ENCODE peak calls at places on chromosomes 1 and 21, in nine cellular contexts. One of them, this sample, is unnamed. For H3K4me1, the result is how much of the 10 kb centered on the place peaks cover.

GRCh38 chr1:234926574-234927311 is 201.9 kb downstream of the TOMM20 start:
- DNase-seq in HepG2: no peak
- DNase-seq in K562: no peak
- DNase-seq in H1: no peak
- DNase-seq in GM12878: peak
- DNase-seq in tibial nerve: no peak
- DNase-seq in sigmoid colon: no peak
- DNase-seq in SK-N-SH: no peak
- DNase-seq in suprapubic skin: peak
- DNase-seq in this sample: no peak

GRCh38 chr1:240310226-240310925 is 218.7 kb downstream of the FMN2 start:
- DNase-seq in H1: no peak
- DNase-seq in HepG2: no peak
- DNase-seq in SK-N-SH: no peak
- DNase-seq in sigmoid colon: no peak
- DNase-seq in tibial nerve: no peak
- DNase-seq in GM12878: no peak
- DNase-seq in K562: no peak
- DNase-seq in suprapubic skin: no peak
- DNase-seq in this sample: no peak

GRCh38 chr1:6464514-6464836 is 1.5 kb downstream of the TNFRSF25 start:
- DNase-seq in tibial nerve: no peak
- DNase-seq in GM12878: no peak
- DNase-seq in sigmoid colon: no peak
- DNase-seq in SK-N-SH: no peak
- DNase-seq in suprapubic skin: no peak
- DNase-seq in H1: no peak
- DNase-seq in HepG2: peak
- DNase-seq in K562: no peak
- DNase-seq in this sample: no peak

GRCh38 chr1:230235876-230236275 is 168.8 kb downstream of the GALNT2 start:
- DNase-seq in K562: no peak
- DNase-seq in GM12878: no peak
- DNase-seq in sigmoid colon: no peak
- DNase-seq in suprapubic skin: no peak
- DNase-seq in H1: no peak
- DNase-seq in HepG2: no peak
- DNase-seq in tibial nerve: no peak
- DNase-seq in SK-N-SH: no peak
- DNase-seq in this sample: no peak

GRCh38 chr1:193434319-193434718 is 247.9 kb upstream of the B3GALT2 start:
- DNase-seq in tibial nerve: no peak
- DNase-seq in SK-N-SH: no peak
- DNase-seq in K562: no peak
- DNase-seq in H1: no peak
- DNase-seq in sigmoid colon: no peak
- DNase-seq in suprapubic skin: no peak
- DNase-seq in GM12878: no peak
- DNase-seq in HepG2: no peak
- DNase-seq in this sample: no peak

GRCh38 chr1:78045850-78046778 is at the start of gene GIPC2:
- DNase-seq in SK-N-SH: peak
- DNase-seq in GM12878: no peak
- DNase-seq in H1: peak
- DNase-seq in sigmoid colon: no peak
- DNase-seq in suprapubic skin: no peak
- DNase-seq in HepG2: peak
- DNase-seq in K562: no peak
- DNase-seq in tibial nerve: no peak
- DNase-seq in this sample: peak

GRCh38 chr1:168373869-168374268 is 93.2 kb downstream of the TBX19 start:
- DNase-seq in HepG2: no peak
- DNase-seq in GM12878: no peak
- DNase-seq in suprapubic skin: no peak
- DNase-seq in tibial nerve: no peak
- DNase-seq in K562: peak
- DNase-seq in H1: no peak
- DNase-seq in sigmoid colon: no peak
- DNase-seq in SK-N-SH: no peak
- DNase-seq in this sample: no peak

GRCh38 chr1:64246294-64246917 is 43.0 kb downstream of the UBE2U start:
- DNase-seq in sigmoid colon: no peak
- DNase-seq in HepG2: peak
- DNase-seq in tibial nerve: no peak
- DNase-seq in K562: peak
- DNase-seq in GM12878: no peak
- DNase-seq in H1: no peak
- DNase-seq in SK-N-SH: peak
- DNase-seq in suprapubic skin: no peak
- DNase-seq in this sample: no peak

GRCh38 chr21:36749935-36750578 is 51.1 kb downstream of the SIM2 start:
- DNase-seq in H1: peak
- DNase-seq in SK-N-SH: no peak
- DNase-seq in K562: no peak
- DNase-seq in sigmoid colon: no peak
- DNase-seq in HepG2: no peak
- DNase-seq in tibial nerve: no peak
- DNase-seq in GM12878: no peak
- DNase-seq in suprapubic skin: no peak
- DNase-seq in this sample: no peak

GRCh38 chr1:226424228-226425003 is 16.5 kb upstream of the PARP1 start:
- DNase-seq in H1: no peak
- DNase-seq in HepG2: no peak
- DNase-seq in sigmoid colon: no peak
- DNase-seq in K562: peak
- DNase-seq in tibial nerve: no peak
- DNase-seq in GM12878: no peak
- DNase-seq in suprapubic skin: no peak
- DNase-seq in SK-N-SH: peak
- DNase-seq in this sample: no peak

GRCh38 chr1:209746469-209747269 is 9.2 kb upstream of the TRAF3IP3 start:
- DNase-seq in SK-N-SH: no peak
- DNase-seq in K562: no peak
- DNase-seq in HepG2: no peak
- DNase-seq in H1: no peak
- DNase-seq in tibial nerve: no peak
- DNase-seq in suprapubic skin: no peak
- DNase-seq in sigmoid colon: no peak
- DNase-seq in GM12878: no peak
- DNase-seq in this sample: no peak

GRCh38 chr1:157585984-157586383 is 11.9 kb downstream of the FCRL4 start:
- DNase-seq in H1: no peak
- DNase-seq in GM12878: no peak
- DNase-seq in HepG2: no peak
- DNase-seq in K562: no peak
- DNase-seq in suprapubic skin: no peak
- DNase-seq in SK-N-SH: no peak
- DNase-seq in sigmoid colon: no peak
- DNase-seq in tibial nerve: no peak
- DNase-seq in this sample: no peak

GRCh38 chr1:154431586-154432373 is 26.6 kb downstream of the IL6R start:
- DNase-seq in HepG2: no peak
- DNase-seq in tibial nerve: no peak
- DNase-seq in H1: no peak
- DNase-seq in SK-N-SH: no peak
- DNase-seq in sigmoid colon: peak
- DNase-seq in suprapubic skin: no peak
- DNase-seq in K562: no peak
- DNase-seq in GM12878: no peak
- DNase-seq in this sample: no peak

GRCh38 chr1:32180186-32181060 is 948 bp downstream of the TXLNA start:
- DNase-seq in SK-N-SH: peak
- DNase-seq in H1: peak
- DNase-seq in GM12878: no peak
- DNase-seq in sigmoid colon: peak
- DNase-seq in suprapubic skin: peak
- DNase-seq in K562: peak
- DNase-seq in tibial nerve: peak
- DNase-seq in HepG2: peak
- DNase-seq in this sample: peak

GRCh38 chr21:34372321-34372720 is 3.0 kb upstream of the SMIM11 start:
- DNase-seq in HepG2: peak
- DNase-seq in suprapubic skin: no peak
- DNase-seq in sigmoid colon: no peak
- DNase-seq in H1: peak
- DNase-seq in tibial nerve: no peak
- DNase-seq in GM12878: no peak
- DNase-seq in SK-N-SH: no peak
- DNase-seq in K562: no peak
- DNase-seq in this sample: no peak

GRCh38 chr1:171610385-171610784 is 11.7 kb upstream of the MYOCOS start:
- DNase-seq in K562: no peak
- DNase-seq in SK-N-SH: no peak
- DNase-seq in GM12878: no peak
- DNase-seq in tibial nerve: no peak
- DNase-seq in HepG2: no peak
- DNase-seq in sigmoid colon: no peak
- DNase-seq in suprapubic skin: no peak
- DNase-seq in H1: no peak
- DNase-seq in this sample: no peak

GRCh38 chr21:18155508-18156193 is 89.0 kb upstream of the CHODL start:
- DNase-seq in H1: no peak
- DNase-seq in HepG2: no peak
- DNase-seq in GM12878: no peak
- DNase-seq in SK-N-SH: no peak
- DNase-seq in K562: no peak
- DNase-seq in sigmoid colon: no peak
- DNase-seq in tibial nerve: no peak
- DNase-seq in suprapubic skin: no peak
- DNase-seq in this sample: no peak

DNA sequence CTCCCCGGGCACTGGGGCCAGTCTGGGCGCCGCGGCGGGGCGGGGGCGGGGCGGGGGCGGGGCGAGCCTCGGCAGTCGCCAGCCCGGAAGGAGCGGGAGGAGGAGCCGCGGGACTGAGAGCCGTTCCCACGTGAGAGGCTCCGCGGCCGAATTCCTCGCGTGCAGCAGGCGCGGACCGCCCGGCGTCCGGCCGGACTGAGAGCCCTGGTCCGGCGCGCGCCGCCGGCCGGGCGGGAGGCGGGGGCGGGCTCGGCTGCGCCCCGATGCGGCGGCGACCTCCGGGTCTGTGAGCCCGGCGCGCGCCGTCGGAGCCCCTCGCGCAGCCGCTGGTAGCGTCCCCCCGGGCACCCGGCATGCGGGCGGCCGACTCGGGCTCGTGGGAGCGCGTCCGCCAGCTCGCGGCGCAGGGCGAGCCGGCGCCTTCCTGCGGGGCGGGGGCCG is 229.5 kb upstream of the TMEM51 start:
- DNase-seq in GM12878: no peak
- DNase-seq in H1: no peak
- DNase-seq in K562: peak
- DNase-seq in sigmoid colon: peak
- DNase-seq in HepG2: no peak
- DNase-seq in suprapubic skin: no peak
- DNase-seq in SK-N-SH: peak
- DNase-seq in tibial nerve: no peak
- DNase-seq in this sample: peak
- TF ChIP-seq EP300 in GM12878: no peak
- TF ChIP-seq EP300 in H1: no peak
- TF ChIP-seq EP300 in K562: no peak
- TF ChIP-seq EP300 in sigmoid colon: no peak
- TF ChIP-seq EP300 in HepG2: no peak
- TF ChIP-seq EP300 in suprapubic skin: no peak
- TF ChIP-seq EP300 in SK-N-SH: no peak
- TF ChIP-seq EP300 in tibial nerve: no peak
- TF ChIP-seq EP300 in this sample: no peak

GRCh38 chr1:228933753-228934152 is 198.5 kb downstream of the RHOU start:
- DNase-seq in HepG2: peak
- DNase-seq in suprapubic skin: no peak
- DNase-seq in K562: no peak
- DNase-seq in tibial nerve: no peak
- DNase-seq in H1: no peak
- DNase-seq in sigmoid colon: no peak
- DNase-seq in SK-N-SH: no peak
- DNase-seq in GM12878: no peak
- DNase-seq in this sample: no peak
- H3K4me1 ChIP-seq in HepG2: half or more
- H3K4me1 ChIP-seq in suprapubic skin: under half
- H3K4me1 ChIP-seq in K562: under half
- H3K4me1 ChIP-seq in tibial nerve: under half
- H3K4me1 ChIP-seq in H1: under half
- H3K4me1 ChIP-seq in sigmoid colon: under half
- H3K4me1 ChIP-seq in SK-N-SH: under half
- H3K4me1 ChIP-seq in GM12878: under half
- H3K4me1 ChIP-seq in this sample: under half

GRCh38 chr1:22044690-22045420 is 7.7 kb upstream of the CDC42 start:
- DNase-seq in HepG2: no peak
- DNase-seq in sigmoid colon: no peak
- DNase-seq in H1: no peak
- DNase-seq in K562: no peak
- DNase-seq in tibial nerve: no peak
- DNase-seq in SK-N-SH: no peak
- DNase-seq in GM12878: no peak
- DNase-seq in suprapubic skin: no peak
- DNase-seq in this sample: no peak

GRCh38 chr1:22051607-22052114 is 848 bp upstream of the CDC42 start:
- DNase-seq in GM12878: no peak
- DNase-seq in SK-N-SH: no peak
- DNase-seq in HepG2: no peak
- DNase-seq in suprapubic skin: no peak
- DNase-seq in H1: no peak
- DNase-seq in tibial nerve: no peak
- DNase-seq in K562: peak
- DNase-seq in sigmoid colon: no peak
- DNase-seq in this sample: no peak

GRCh38 chr1:22050330-22050729 is 2.2 kb upstream of the CDC42 start:
- DNase-seq in tibial nerve: no peak
- DNase-seq in K562: no peak
- DNase-seq in SK-N-SH: no peak
- DNase-seq in HepG2: no peak
- DNase-seq in sigmoid colon: no peak
- DNase-seq in GM12878: no peak
- DNase-seq in H1: no peak
- DNase-seq in suprapubic skin: no peak
- DNase-seq in this sample: no peak

GRCh38 chr1:22045604-22046228 is 6.8 kb upstream of the CDC42 start:
- DNase-seq in SK-N-SH: no peak
- DNase-seq in GM12878: no peak
- DNase-seq in HepG2: no peak
- DNase-seq in sigmoid colon: no peak
- DNase-seq in suprapubic skin: no peak
- DNase-seq in H1: no peak
- DNase-seq in K562: no peak
- DNase-seq in tibial nerve: no peak
- DNase-seq in this sample: no peak

GRCh38 chr1:22048351-22049192 is 3.9 kb upstream of the CDC42 start:
- DNase-seq in K562: peak
- DNase-seq in tibial nerve: no peak
- DNase-seq in SK-N-SH: no peak
- DNase-seq in HepG2: peak
- DNase-seq in H1: no peak
- DNase-seq in sigmoid colon: no peak
- DNase-seq in suprapubic skin: no peak
- DNase-seq in GM12878: peak
- DNase-seq in this sample: no peak
- TF ChIP-seq EP300 in K562: peak
- TF ChIP-seq EP300 in tibial nerve: no peak
- TF ChIP-seq EP300 in SK-N-SH: no peak
- TF ChIP-seq EP300 in HepG2: no peak
- TF ChIP-seq EP300 in H1: no peak
- TF ChIP-seq EP300 in sigmoid colon: no peak
- TF ChIP-seq EP300 in suprapubic skin: no peak
- TF ChIP-seq EP300 in GM12878: no peak
- TF ChIP-seq EP300 in this sample: no peak

GRCh38 chr1:13482600-13482999 is 31.2 kb downstream of the LRRC38 start:
- DNase-seq in SK-N-SH: no peak
- DNase-seq in tibial nerve: no peak
- DNase-seq in K562: no peak
- DNase-seq in H1: no peak
- DNase-seq in HepG2: no peak
- DNase-seq in GM12878: no peak
- DNase-seq in suprapubic skin: no peak
- DNase-seq in sigmoid colon: no peak
- DNase-seq in this sample: no peak
- H3K4me1 ChIP-seq in SK-N-SH: under half
- H3K4me1 ChIP-seq in tibial nerve: under half
- H3K4me1 ChIP-seq in K562: under half
- H3K4me1 ChIP-seq in H1: under half
- H3K4me1 ChIP-seq in HepG2: under half
- H3K4me1 ChIP-seq in GM12878: under half
- H3K4me1 ChIP-seq in suprapubic skin: under half
- H3K4me1 ChIP-seq in sigmoid colon: under half
- H3K4me1 ChIP-seq in this sample: under half